ENCODE peak calls at places on chromosomes 13 and 19, in nine cellular contexts. G is left lung, B is heart right ventricle, S is psoas muscle, I is right lobe of liver, R is IMR-90, D is stomach, X is fibroblast of lung, V is ascending aorta. L is an unnamed sample. For H3K4me1 and H3K9me3, the result is how much of the 10 kb centered on the place peaks cover.

GRCh38 chr19:4633140-4633967 is 6.0 kb upstream of the TNFAIP8L1 start:
- DNase-seq in B (peak), X (peak), I (peak), D (peak), S (peak), V (peak), G (peak), R (peak), L (peak)

GRCh38 chr19:3532154-3533019 is 6.6 kb upstream of the TEKTIP1 start:
- DNase-seq in D (no peak), S (no peak), B (no peak), R (no peak), G (no peak), V (no peak), X (no peak), I (no peak), L (no peak)

GRCh38 chr19:3243851-3244700 is 19.6 kb downstream of the CELF5 start:
- DNase-seq in V (no peak), X (peak), R (peak), B (peak), G (no peak), I (no peak), D (peak), S (no peak), L (no peak)

GRCh38 chr19:9935409-9936062 is 779 bp downstream of the OLFM2 start:
- DNase-seq in I (no peak), X (no peak), D (no peak), V (no peak), B (no peak), S (no peak), G (no peak), R (no peak), L (no peak)

GRCh38 chr13:109900723-109901122 is 114.3 kb upstream of the IRS2 start:
- DNase-seq in G (no peak), I (no peak), B (no peak), D (no peak), S (no peak), X (no peak), R (no peak), V (no peak), L (no peak)

GRCh38 chr19:6103217-6103644 is 7.1 kb downstream of the RFX2 start:
- DNase-seq in S (peak), X (peak), B (peak), D (peak), G (peak), I (peak), V (peak), R (peak), L (peak)

GRCh38 chr19:13883665-13884064 is 6.7 kb downstream of the NANOS3 start:
- DNase-seq in V (no peak), G (no peak), D (no peak), B (no peak), I (no peak), S (no peak), R (no peak), X (no peak), L (no peak)

GRCh38 chr19:10566408-10566657 is 523 bp upstream of the KRI1 start:
- DNase-seq in G (no peak), S (no peak), B (no peak), D (no peak), V (no peak), X (no peak), R (no peak), I (no peak), L (no peak)

GRCh38 chr13:90177519-90177918 is 1170.0 kb upstream of the MIR17HG start:
- DNase-seq in V (no peak), I (no peak), B (no peak), R (no peak), D (no peak), G (no peak), X (no peak), S (no peak), L (no peak)

GRCh38 chr19:48817585-48818124 is 6.8 kb upstream of the BCAT2 start:
- DNase-seq in V (no peak), G (no peak), B (no peak), D (no peak), X (no peak), I (no peak), R (no peak), S (no peak), L (no peak)

GRCh38 chr19:7461841-7462629 is 26.8 kb downstream of the PEX11G start:
- DNase-seq in V (no peak), D (no peak), R (no peak), I (no peak), X (no peak), S (no peak), B (no peak), G (no peak), L (no peak)

GRCh38 chr19:2422951-2423880 is 4.2 kb downstream of the TIMM13 start:
- DNase-seq in G (no peak), S (no peak), D (no peak), R (no peak), X (no peak), B (no peak), V (no peak), I (no peak), L (no peak)

GRCh38 chr13:114203536-114203935 is 24.5 kb downstream of the CFAP97D2 start:
- DNase-seq in X (no peak), V (no peak), B (no peak), D (no peak), S (no peak), G (no peak), R (no peak), I (no peak), L (no peak)

GRCh38 chr13:66492479-66492878 is 737.7 kb downstream of the PCDH9 start:
- DNase-seq in B (no peak), X (peak), G (no peak), S (no peak), V (no peak), I (no peak), D (no peak), R (no peak), L (no peak)

GRCh38 chr19:55483681-55484361 is 1.2 kb upstream of the NAT14 start:
- DNase-seq in D (no peak), G (no peak), V (no peak), I (no peak), B (no peak), S (no peak), R (no peak), X (no peak), L (no peak)

GRCh38 chr13:34867590-34867989 is 74.5 kb upstream of the NBEA start:
- DNase-seq in S (no peak), G (no peak), D (no peak), I (no peak), B (no peak), R (peak), X (peak), V (no peak), L (no peak)

GRCh38 chr19:49844138-49844740 is 6.7 kb upstream of the PTOV1 start:
- DNase-seq in G (no peak), V (no peak), D (no peak), B (no peak), I (no peak), X (no peak), S (peak), R (no peak), L (no peak)

GRCh38 chr19:44748426-44749254 is at the start of gene BCL3:
- DNase-seq in B (peak), X (no peak), R (no peak), V (no peak), G (peak), I (peak), S (peak), D (peak), L (peak)

GRCh38 chr19:40279120-40279551 is 6.0 kb downstream of the AKT2 start:
- DNase-seq in V (no peak), G (no peak), I (no peak), S (peak), B (peak), X (peak), D (no peak), R (peak), L (no peak)

GRCh38 chr13:46749951-46750350 is 47.0 kb downstream of the ESD start:
- DNase-seq in X (peak), I (no peak), G (no peak), S (no peak), B (no peak), D (no peak), R (peak), V (no peak), L (no peak)

GRCh38 chr19:2454199-2454961 is 2.4 kb downstream of the LMNB2 start:
- DNase-seq in I (no peak), D (no peak), V (no peak), X (no peak), B (no peak), G (no peak), R (no peak), S (no peak), L (no peak)

GRCh38 chr19:38773469-38774177 is at the start of gene LGALS7:
- DNase-seq in B (no peak), G (no peak), S (peak), I (no peak), D (no peak), X (no peak), R (no peak), V (no peak), L (no peak)

GRCh38 chr19:40921005-40921897 is 39.2 kb upstream of the CYP2A7 start:
- DNase-seq in G (peak), B (no peak), R (no peak), X (no peak), I (peak), V (no peak), D (peak), S (no peak), L (peak)

GRCh38 chr19:6044056-6044805 is 66.1 kb downstream of the RFX2 start:
- DNase-seq in R (no peak), B (no peak), X (no peak), D (no peak), S (no peak), G (no peak), V (no peak), I (no peak), L (no peak)

GRCh38 chr13:90710355-90710754 is 637.1 kb upstream of the MIR17HG start:
- DNase-seq in B (no peak), I (no peak), V (no peak), D (no peak), S (no peak), R (no peak), G (no peak), X (peak), L (no peak)

GRCh38 chr13:48542581-48543341 is 9.9 kb upstream of the RCBTB2 start:
- DNase-seq in B (peak), S (peak), X (peak), R (peak), G (peak), V (no peak), D (peak), I (peak), L (peak)

GRCh38 chr13:75251188-75251587 is 230.8 kb downstream of the TBC1D4 start:
- DNase-seq in V (no peak), I (no peak), G (no peak), S (no peak), D (no peak), R (no peak), X (no peak), B (no peak), L (no peak)

GRCh38 chr19:52200044-52200443 is 10.2 kb downstream of the PPP2R1A start:
- DNase-seq in B (peak), D (no peak), G (no peak), X (peak), I (no peak), V (peak), S (peak), R (peak), L (no peak)

GRCh38 chr19:57708641-57709354 is at the start of gene ZNF154:
- DNase-seq in X (peak), G (peak), D (no peak), V (no peak), I (peak), B (peak), S (peak), R (peak), L (peak)

GRCh38 chr19:4977299-4978174 is 8.6 kb downstream of the KDM4B start:
- DNase-seq in G (no peak), D (peak), I (no peak), R (peak), S (peak), X (peak), V (no peak), B (no peak), L (no peak)

GRCh38 chr13:65605386-65605785 is 1624.8 kb downstream of the PCDH9 start:
- DNase-seq in S (no peak), D (no peak), B (no peak), R (peak), G (no peak), X (no peak), V (no peak), I (no peak), L (no peak)

GRCh38 chr13:41052441-41052840 is 8.9 kb upstream of the WBP4 start:
- DNase-seq in X (no peak), G (no peak), V (no peak), D (no peak), B (no peak), I (no peak), S (no peak), R (no peak), L (no peak)

GRCh38 chr13:39379118-39379517 is 223.9 kb downstream of the LHFPL6 start:
- DNase-seq in X (no peak), I (no peak), B (no peak), S (no peak), D (no peak), V (no peak), G (no peak), R (no peak), L (no peak)

GRCh38 chr13:48741377-48741776 is 87.6 kb downstream of the CYSLTR2 start:
- DNase-seq in S (no peak), I (no peak), B (no peak), V (no peak), X (peak), G (no peak), D (no peak), R (peak), L (no peak)

GRCh38 chr19:42216653-42217521 is 590 bp downstream of the DEDD2 start:
- DNase-seq in B (peak), G (peak), S (peak), V (no peak), I (peak), D (peak), X (peak), R (peak), L (peak)

GRCh38 chr13:79228972-79229371 is 177.1 kb downstream of the RBM26 start:
- DNase-seq in B (no peak), I (no peak), R (no peak), D (peak), V (no peak), G (no peak), X (no peak), S (no peak), L (no peak)

GRCh38 chr19:813359-814107 is 8.2 kb downstream of the PLPPR3 start:
- DNase-seq in X (no peak), D (no peak), S (no peak), V (no peak), G (no peak), R (no peak), I (no peak), B (no peak), L (no peak)

GRCh38 chr19:5913739-5914357 is at the start of gene CAPS:
- DNase-seq in V (no peak), X (peak), D (peak), G (peak), I (peak), R (peak), B (no peak), S (no peak), L (peak)

GRCh38 chr19:51131780-51132680 is 7.3 kb downstream of the SIGLEC9 start:
- DNase-seq in G (peak), I (no peak), V (no peak), S (no peak), B (peak), X (no peak), D (peak), R (peak), L (peak)
- TF ChIP-seq CTCF in G (no peak), I (no peak), V (peak), S (no peak), B (no peak), X (no peak), D (peak), R (no peak), L (peak)

GRCh38 chr13:26721251-26721939 is 39.2 kb downstream of the GPR12 start:
- DNase-seq in S (peak), X (no peak), D (peak), V (no peak), B (no peak), G (no peak), R (no peak), I (no peak), L (peak)

GRCh38 chr13:26718146-26718545 is 42.4 kb downstream of the GPR12 start:
- DNase-seq in R (no peak), X (no peak), I (no peak), S (no peak), B (no peak), D (no peak), G (no peak), V (no peak), L (no peak)

GRCh38 chr13:26718872-26719271 is 41.7 kb downstream of the GPR12 start:
- DNase-seq in S (no peak), X (no peak), D (no peak), R (no peak), G (no peak), B (no peak), I (no peak), V (no peak), L (no peak)

GRCh38 chr13:26719356-26719945 is 41.1 kb downstream of the GPR12 start:
- DNase-seq in B (no peak), X (no peak), S (no peak), G (no peak), R (peak), V (no peak), D (no peak), I (no peak), L (no peak)

GRCh38 chr13:26722321-26722720 is 38.3 kb downstream of the GPR12 start:
- DNase-seq in R (no peak), D (no peak), G (no peak), V (no peak), I (no peak), B (no peak), X (no peak), S (no peak), L (no peak)
- H3K4me1 ChIP-seq in R (under half), D (under half), G (under half), V (under half), I (under half), B (under half), X (under half), S (under half), L (under half)

DNA sequence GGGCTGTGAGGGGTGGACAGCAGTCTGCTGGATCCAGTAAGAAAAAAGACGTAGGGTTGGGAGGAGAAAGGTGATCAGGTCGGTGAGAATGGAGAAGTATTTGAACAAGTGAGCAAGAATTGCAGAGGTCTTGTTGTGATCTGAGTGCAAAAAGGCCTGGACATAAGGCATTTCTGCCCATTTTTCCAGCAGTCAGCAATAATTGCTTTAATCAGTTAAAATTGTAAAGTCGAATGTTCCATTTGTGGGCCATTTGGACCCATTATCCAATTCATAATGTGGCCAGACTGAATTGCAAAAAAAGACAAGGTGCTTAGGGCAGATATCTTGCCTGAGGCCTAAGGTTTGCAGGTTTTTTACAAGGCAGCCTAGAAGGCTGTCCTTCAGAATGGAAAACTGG is 86.1 kb downstream of the ZNF737 start:
- DNase-seq in B (no peak), G (no peak), D (no peak), I (no peak), R (no peak), V (no peak), X (no peak), S (no peak), L (no peak)
- H3K9me3 ChIP-seq in B (under half), G (under half), D (under half), I (under half), R (under half), V (under half), X (under half), S (under half), L (under half)

GRCh38 chr13:25310891-25311290 is 9.5 kb downstream of the NUP58 start:
- DNase-seq in V (no peak), X (no peak), B (no peak), D (no peak), G (no peak), R (no peak), I (no peak), S (no peak), L (no peak)

GRCh38 chr13:25300861-25301346 is 521 bp upstream of the NUP58 start:
- DNase-seq in I (peak), V (no peak), G (peak), X (no peak), R (no peak), S (peak), B (peak), D (no peak), L (peak)

GRCh38 chr13:25301347-25302113 is at the start of gene NUP58:
- DNase-seq in I (peak), R (peak), S (peak), X (peak), D (peak), B (peak), V (peak), G (peak), L (peak)

DNA sequence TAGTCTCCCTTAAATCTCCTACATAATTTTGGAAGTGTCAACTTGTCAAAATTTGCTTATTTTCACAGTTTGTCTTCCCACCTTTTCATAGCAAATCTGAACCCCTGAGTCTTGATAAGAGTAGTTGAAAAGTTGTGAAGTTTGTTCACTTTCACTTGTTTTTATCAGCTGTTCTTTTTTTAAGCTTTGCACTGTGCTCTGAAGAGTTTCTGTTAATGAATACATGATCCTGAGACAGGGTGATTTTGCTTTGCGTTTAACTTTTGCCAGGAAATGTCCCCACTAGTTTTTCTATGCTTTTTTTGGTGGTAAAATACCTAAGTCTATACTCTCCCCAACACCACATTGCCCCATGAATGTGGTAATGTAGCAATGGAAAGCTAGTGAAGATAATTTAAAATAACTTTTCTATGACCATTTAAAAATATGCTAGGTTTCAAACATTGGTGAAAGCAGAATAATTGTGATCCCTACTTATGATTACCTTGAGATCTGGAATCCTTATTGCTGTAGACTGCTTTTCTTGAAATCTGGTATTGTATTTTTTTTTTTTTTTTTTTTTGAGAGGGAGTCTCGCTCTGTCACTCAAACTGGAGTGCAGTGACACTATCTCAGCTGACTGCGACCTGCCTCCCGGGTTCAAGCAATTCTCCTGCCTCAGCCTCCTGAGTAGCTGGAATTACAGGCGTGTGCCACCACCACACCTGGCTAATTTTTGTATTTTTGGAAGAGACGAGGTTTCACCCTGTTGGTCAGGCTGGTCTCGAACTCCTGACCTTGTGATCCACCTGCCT is 5.4 kb downstream of the NUP58 start:
- DNase-seq in S (no peak), B (no peak), V (no peak), X (no peak), G (no peak), R (no peak), I (no peak), D (no peak), L (no peak)
- TF ChIP-seq CTCF in S (no peak), B (no peak), V (no peak), X (no peak), G (no peak), R (no peak), I (no peak), D (no peak), L (no peak)

DNA sequence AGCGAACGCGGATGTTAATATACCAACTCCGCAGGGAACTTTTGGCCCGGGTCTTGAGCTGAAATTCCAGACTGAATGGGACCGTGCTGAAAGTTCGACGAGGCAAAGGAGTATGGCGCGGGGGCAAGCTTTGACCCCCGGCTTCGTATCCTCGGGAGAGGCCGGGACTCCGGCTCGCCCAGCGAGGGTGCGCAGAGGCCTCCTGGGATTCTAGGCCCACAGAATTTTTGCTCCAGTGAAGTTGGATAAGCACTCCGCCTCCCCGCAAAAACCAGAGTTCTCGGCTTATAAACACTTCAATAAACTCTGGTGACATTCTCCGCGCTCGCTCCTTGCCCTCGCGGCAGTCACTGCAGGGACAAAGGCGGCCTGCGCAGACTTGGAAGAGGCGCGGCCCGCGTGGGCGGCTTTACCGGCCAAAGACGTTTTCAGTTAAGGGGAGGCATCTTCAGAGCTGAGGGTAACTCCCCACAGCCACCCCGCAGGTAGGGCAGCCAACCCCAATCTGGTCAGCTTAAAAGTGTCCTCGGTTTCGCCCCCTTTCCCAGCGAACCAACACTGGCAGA is 112.6 kb downstream of the KCNRG start:
- DNase-seq in D (no peak), V (no peak), S (no peak), I (peak), G (no peak), R (no peak), X (no peak), B (no peak), L (no peak)
- H3K4me1 ChIP-seq in D (under half), V (under half), S (under half), I (under half), G (half or more), R (under half), X (under half), B (under half), L (under half)

GRCh38 chr13:29310806-29311205 is 284.7 kb downstream of the SLC7A1 start:
- DNase-seq in R (no peak), D (no peak), I (no peak), G (no peak), S (no peak), B (no peak), X (no peak), V (no peak), L (no peak)
- H3K9me3 ChIP-seq in R (under half), D (under half), I (under half), G (under half), S (under half), B (under half), X (under half), V (under half), L (under half)

L was measured in upper lobe of right lung.